ENCODE peak calls at places on chromosomes 12 and 14, in nine cellular contexts. V is PC-3, Y is heart left ventricle, S is thoracic aorta, I is cardiac muscle cell, D is astrocyte, E is lower lobe of right lung, Z is IMR-90, U is stomach. W is an unnamed sample.

GRCh38 chr12:55727643-55728184 is 1.1 kb downstream of the CD63 start:
- DNase-seq in V (peak; percentile 73), Y (peak; percentile 66), S (no peak), I (no peak), D (no peak), E (peak; percentile 85), Z (peak; percentile 61), U (peak; percentile 75), W (no peak)

GRCh38 chr12:51592034-51592705 is 1.1 kb downstream of the SCN8A start:
- DNase-seq in V (peak; percentile 75), Y (no peak), S (no peak), I (no peak), D (peak; percentile 81), E (no peak), Z (peak; percentile 79), U (no peak), W (no peak)

GRCh38 chr14:68359862-68360552 is 432.9 kb downstream of the ZFP36L1 start:
- DNase-seq in V (peak; percentile 28), Y (peak; percentile 69), S (no peak), I (peak; percentile 11), D (peak; percentile 57), E (peak; percentile 87), Z (no peak), U (peak; percentile 63), W (no peak)

GRCh38 chr12:76679778-76680177 is 84.1 kb upstream of the ZDHHC17 start:
- DNase-seq in V (peak; percentile 12), Y (no peak), S (no peak), I (no peak), D (peak; percentile 53), E (no peak), Z (peak; percentile 45), U (no peak), W (no peak)

GRCh38 chr12:57614178-57614947 is 3.1 kb downstream of the ARHGEF25 start:
- DNase-seq in V (no peak), Y (peak; percentile 64), S (no peak), I (no peak), D (no peak), E (no peak), Z (peak; percentile 15), U (no peak), W (no peak)

GRCh38 chr12:8146416-8146771 is 10.4 kb upstream of the ZNF705A start:
- DNase-seq in V (no peak), Y (no peak), S (no peak), I (no peak), D (no peak), E (no peak), Z (no peak), U (no peak), W (no peak)

GRCh38 chr12:32532415-32532814 is 133.1 kb downstream of the FGD4 start:
- DNase-seq in V (no peak), Y (no peak), S (no peak), I (no peak), D (no peak), E (no peak), Z (no peak), U (no peak), W (no peak)

GRCh38 chr14:46381674-46382073 is 269.9 kb downstream of the RPL10L start:
- DNase-seq in V (no peak), Y (no peak), S (no peak), I (no peak), D (no peak), E (no peak), Z (no peak), U (no peak), W (no peak)

GRCh38 chr14:30656190-30656632 is 34.1 kb downstream of the SCFD1 start:
- DNase-seq in V (peak; percentile 57), Y (peak; percentile 21), S (no peak), I (peak; percentile 43), D (peak; percentile 7), E (no peak), Z (peak; percentile 26), U (no peak), W (no peak)

GRCh38 chr14:30657606-30658163 is 35.6 kb downstream of the SCFD1 start:
- DNase-seq in V (peak; percentile 35), Y (no peak), S (no peak), I (no peak), D (no peak), E (no peak), Z (peak; percentile 7), U (no peak), W (no peak)

GRCh38 chr14:30655658-30656057 is 33.5 kb downstream of the SCFD1 start:
- DNase-seq in V (no peak), Y (no peak), S (no peak), I (no peak), D (no peak), E (no peak), Z (no peak), U (no peak), W (no peak)

GRCh38 chr14:30658645-30659044 is 36.5 kb downstream of the SCFD1 start:
- DNase-seq in V (no peak), Y (no peak), S (no peak), I (no peak), D (no peak), E (no peak), Z (no peak), U (no peak), W (no peak)

DNA sequence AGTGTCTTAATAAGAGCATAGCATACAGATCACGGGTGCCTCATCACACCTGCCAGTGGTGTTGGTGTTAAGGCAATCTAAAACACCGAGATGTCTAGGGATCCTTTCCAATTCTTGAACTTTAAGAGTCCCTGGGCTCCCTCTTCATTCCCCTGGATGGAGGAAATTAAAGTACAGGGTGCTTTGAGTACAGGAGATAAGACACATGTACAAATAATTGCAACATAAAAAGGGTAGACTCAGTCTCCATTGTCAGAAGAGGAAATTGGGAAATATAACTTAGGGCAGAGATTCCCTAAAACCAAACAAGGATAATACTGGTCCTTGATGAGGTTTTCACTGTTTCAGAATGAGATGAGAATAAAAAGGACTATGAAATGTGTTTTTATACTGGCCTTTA is 34.9 kb downstream of the SCFD1 start:
- DNase-seq in V (no peak), Y (no peak), S (no peak), I (no peak), D (no peak), E (no peak), Z (no peak), U (no peak), W (no peak)
- H3K4me3 ChIP-seq in V (no peak overlapping the region), Y (no peak overlapping the region), S (no peak overlapping the region), I (no peak overlapping the region), D (no peak overlapping the region), E (no peak overlapping the region), Z (no peak overlapping the region), U (no peak overlapping the region), W (no peak overlapping the region)

GRCh38 chr12:54429014-54429471 is 10.0 kb upstream of the ITGA5 start:
- DNase-seq in V (peak; percentile 30), Y (no peak), S (no peak), I (no peak), D (no peak), E (no peak), Z (no peak), U (no peak), W (peak; percentile 74)

GRCh38 chr12:54428050-54429013 is 9.3 kb upstream of the ITGA5 start:
- DNase-seq in V (no peak), Y (no peak), S (peak; percentile 79), I (no peak), D (peak; percentile 78), E (no peak), Z (peak; percentile 68), U (no peak), W (peak; percentile 89)

GRCh38 chr12:54431911-54432814 is 13.1 kb upstream of the ITGA5 start:
- DNase-seq in V (peak; percentile 92), Y (peak; percentile 85), S (peak; percentile 83), I (peak; percentile 59), D (peak; percentile 83), E (no peak), Z (peak; percentile 80), U (peak; percentile 46), W (peak; percentile 97)

GRCh38 chr12:54432815-54433164 is 13.7 kb upstream of the ITGA5 start:
- DNase-seq in V (no peak), Y (no peak), S (no peak), I (no peak), D (no peak), E (no peak), Z (no peak), U (no peak), W (no peak)

GRCh38 chr12:54430471-54431075 is 11.5 kb upstream of the ITGA5 start:
- DNase-seq in V (no peak), Y (no peak), S (no peak), I (no peak), D (no peak), E (no peak), Z (no peak), U (no peak), W (no peak)
- H3K4me1 ChIP-seq in V (peaks cover 44% of the 10 kb centered on the region), Y (peaks cover 65% of the 10 kb centered on the region), S (peaks cover 75% of the 10 kb centered on the region), I (peaks cover 37% of the 10 kb centered on the region), D (peaks cover 31% of the 10 kb centered on the region), E (peaks cover 77% of the 10 kb centered on the region), Z (peaks cover 22% of the 10 kb centered on the region), U (peaks cover 11% of the 10 kb centered on the region), W (peaks cover 46% of the 10 kb centered on the region)

GRCh38 chr14:53306926-53307325 is 153.8 kb upstream of the DDHD1 start:
- DNase-seq in V (peak; percentile 48), Y (no peak), S (no peak), I (no peak), D (peak; percentile 78), E (no peak), Z (peak; percentile 71), U (no peak), W (no peak)

GRCh38 chr14:53310412-53310811 is 157.3 kb upstream of the DDHD1 start:
- DNase-seq in V (no peak), Y (no peak), S (no peak), I (no peak), D (no peak), E (no peak), Z (no peak), U (no peak), W (no peak)

GRCh38 chr14:53306267-53306721 is 153.2 kb upstream of the DDHD1 start:
- DNase-seq in V (peak; percentile 69), Y (peak; percentile 65), S (no peak), I (peak; percentile 59), D (peak; percentile 88), E (no peak), Z (peak; percentile 69), U (peak; percentile 34), W (no peak)

GRCh38 chr14:53304726-53305381 is 151.7 kb upstream of the DDHD1 start:
- DNase-seq in V (no peak), Y (peak; percentile 36), S (no peak), I (no peak), D (peak; percentile 79), E (no peak), Z (peak; percentile 86), U (no peak), W (no peak)
- TF ChIP-seq CTCF in V (no peak), Y (no peak), S (no peak), I (no peak), D (no peak), E (no peak), Z (no peak), U (no peak), W (no peak)

DNA sequence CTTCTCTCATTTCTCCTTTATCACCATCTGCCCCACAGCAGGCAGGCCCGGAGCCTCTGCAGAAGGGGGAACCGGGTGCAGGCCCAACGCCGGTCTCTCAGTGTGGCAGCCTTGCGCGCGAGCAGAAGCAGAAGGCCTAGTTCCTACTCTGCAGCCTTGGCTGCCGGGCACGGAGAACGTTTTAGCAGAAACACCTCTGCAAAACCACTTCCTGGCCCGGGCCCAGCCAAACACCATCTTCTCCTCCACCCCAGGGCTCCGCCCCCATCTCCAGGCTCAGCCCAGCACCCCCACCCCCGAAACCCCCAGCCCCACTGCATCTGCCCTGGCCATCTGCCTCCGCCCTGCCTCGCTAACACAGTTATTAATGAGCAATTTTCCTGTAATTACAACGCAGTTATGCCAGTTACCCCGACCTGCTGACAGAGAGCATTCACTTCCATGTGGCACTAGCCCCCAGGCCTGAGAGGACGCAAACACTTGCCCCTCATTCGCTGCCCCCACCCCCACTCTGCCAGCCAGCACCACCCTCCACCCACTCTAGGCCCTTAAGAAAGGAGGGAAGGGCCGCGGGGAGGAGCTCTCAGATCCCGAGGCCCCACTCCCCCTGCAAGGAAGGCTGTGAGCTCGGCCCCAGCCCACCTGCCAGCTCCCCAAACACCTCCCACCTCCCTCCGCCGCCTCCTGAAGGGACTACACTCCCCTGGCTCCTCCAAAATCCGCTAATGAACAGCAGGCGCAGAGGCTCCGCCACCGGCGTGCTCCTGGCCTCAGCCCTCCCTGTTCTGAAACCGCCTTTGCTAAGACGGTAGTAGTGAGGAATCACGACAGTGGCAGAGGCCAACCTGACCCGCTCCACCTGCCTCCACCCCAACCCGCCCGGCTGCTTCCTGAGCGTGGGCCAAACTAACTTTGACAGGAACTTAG is 44.7 kb upstream of the FBRSL1 start:
- DNase-seq in V (no peak), Y (peak; percentile 51), S (no peak), I (no peak), D (no peak), E (peak; percentile 71), Z (no peak), U (peak; percentile 43), W (no peak)
- H3K4me3 ChIP-seq in V (peak overlapping the region; percentile 58), Y (peak overlapping the region; percentile 5), S (peak overlapping the region; percentile 35), I (no peak overlapping the region), D (peak overlapping the region; percentile 23), E (peak overlapping the region; percentile 37), Z (peak overlapping the region; percentile 40), U (peak overlapping the region; percentile 35), W (peak overlapping the region; percentile 40)